ENCODE peak calls at places on chromosomes 16 and 17, in seven cellular contexts. K, J, T, Z, V, B and D are unnamed samples.

GRCh38 chr17:46772879-46773620 is 45.4 kb downstream of the WNT3 start:
- DNase-seq in V (peak), Z (no peak), J (peak), K (peak), T (no peak), B (peak), D (no peak)

GRCh38 chr17:51046527-51047384 is 73.9 kb downstream of the SPAG9 start:
- DNase-seq in Z (peak), T (peak), B (no peak), V (peak), K (no peak), J (peak), D (peak)

GRCh38 chr16:14629612-14629918 is 495 bp downstream of the PARN start:
- DNase-seq in T (no peak), K (no peak), B (no peak), J (no peak), V (peak), Z (peak), D (no peak)

GRCh38 chr16:78235168-78235800 is 135.8 kb downstream of the WWOX start:
- DNase-seq in K (peak), Z (peak), B (peak), J (peak), T (peak), V (peak), D (no peak)

GRCh38 chr17:3890082-3890892 is 2.6 kb downstream of the CAMKK1 start:
- DNase-seq in Z (peak), K (no peak), B (no peak), J (peak), V (no peak), T (peak), D (peak)

GRCh38 chr16:57377080-57377841 is 5.0 kb downstream of the CX3CL1 start:
- DNase-seq in K (no peak), T (no peak), Z (no peak), J (no peak), B (no peak), V (peak), D (no peak)

GRCh38 chr16:75805946-75806345 is 79.7 kb upstream of the CPHXL start:
- DNase-seq in K (no peak), J (no peak), V (peak), B (no peak), T (no peak), Z (no peak), D (no peak)

GRCh38 chr16:8887952-8888560 is 5.9 kb downstream of the LITAFD start:
- DNase-seq in K (no peak), B (no peak), V (no peak), J (no peak), T (peak), Z (peak), D (peak)

GRCh38 chr17:57957120-57957850 is 2.1 kb upstream of the CUEDC1 start:
- DNase-seq in Z (no peak), B (no peak), T (no peak), J (no peak), K (no peak), V (no peak), D (no peak)

GRCh38 chr17:8475820-8476219 is 40.1 kb downstream of the NDEL1 start:
- DNase-seq in J (no peak), V (no peak), T (no peak), Z (no peak), K (no peak), B (no peak), D (no peak)

GRCh38 chr16:50251375-50252081 is 14.8 kb upstream of the ADCY7 start:
- DNase-seq in T (peak), V (no peak), B (no peak), J (peak), K (no peak), Z (no peak), D (no peak)

GRCh38 chr16:10465821-10466220 is 80.0 kb downstream of the ATF7IP2 start:
- DNase-seq in Z (no peak), J (no peak), B (no peak), V (no peak), T (peak), K (no peak), D (no peak)

GRCh38 chr16:46789075-46789474 is 40.9 kb upstream of the MYLK3 start:
- DNase-seq in Z (no peak), B (no peak), T (no peak), K (no peak), J (no peak), V (no peak), D (no peak)

GRCh38 chr17:5282639-5283217 is 644 bp downstream of the RABEP1 start:
- DNase-seq in Z (peak), J (no peak), T (no peak), V (peak), K (no peak), B (no peak), D (peak)

GRCh38 chr17:39236981-39237441 is 11.3 kb upstream of the STAC2 start:
- DNase-seq in K (no peak), B (no peak), J (peak), Z (no peak), T (no peak), V (no peak), D (no peak)

GRCh38 chr17:81907219-81908145 is 3.7 kb downstream of the PCYT2 start:
- DNase-seq in B (no peak), T (no peak), K (no peak), Z (no peak), V (no peak), J (no peak), D (no peak)

GRCh38 chr17:81392909-81393654 is 2.2 kb upstream of the BAHCC1 start:
- DNase-seq in J (peak), T (peak), Z (no peak), K (no peak), V (peak), B (no peak), D (no peak)

GRCh38 chr17:6392609-6393367 is 42.1 kb downstream of the AIPL1 start:
- DNase-seq in B (no peak), J (no peak), V (no peak), T (no peak), Z (no peak), K (no peak), D (no peak)

GRCh38 chr16:67951485-67951884 is 7.6 kb upstream of the LCAT start:
- DNase-seq in B (no peak), Z (peak), K (no peak), T (no peak), J (no peak), V (no peak), D (peak)

GRCh38 chr16:907819-908218 is 63.0 kb downstream of the LMF1 start:
- DNase-seq in K (no peak), B (no peak), T (no peak), J (no peak), Z (no peak), V (no peak), D (peak)

GRCh38 chr17:73288534-73289302 is 23.1 kb downstream of the CDC42EP4 start:
- DNase-seq in B (no peak), K (no peak), T (no peak), J (no peak), V (no peak), Z (no peak), D (no peak)

GRCh38 chr17:77580956-77581355 is 377.5 kb upstream of the TNRC6C start:
- DNase-seq in V (no peak), K (no peak), J (no peak), B (no peak), Z (no peak), T (no peak), D (no peak)

GRCh38 chr17:70089513-70090148 is 14.6 kb downstream of the KCNJ16 start:
- DNase-seq in T (no peak), J (no peak), K (no peak), V (peak), Z (no peak), B (no peak), D (no peak)

GRCh38 chr17:49676276-49676868 is 1.5 kb downstream of the SPOP start:
- DNase-seq in Z (no peak), B (peak), V (peak), J (no peak), T (peak), K (peak), D (no peak)

GRCh38 chr16:55000595-55000994 is 69.9 kb downstream of the IRX5 start:
- DNase-seq in B (no peak), Z (no peak), T (peak), K (no peak), J (no peak), V (no peak), D (no peak)

GRCh38 chr17:63279498-63280230 is 166.4 kb downstream of the CYB561 start:
- DNase-seq in J (no peak), V (no peak), K (no peak), B (no peak), T (peak), Z (no peak), D (no peak)

GRCh38 chr17:63132509-63132911 is 166.5 kb downstream of the TANC2 start:
- DNase-seq in V (no peak), J (no peak), T (no peak), Z (no peak), K (no peak), B (no peak), D (no peak)

GRCh38 chr16:11700264-11701029 is 32.2 kb downstream of the SNN start:
- DNase-seq in Z (no peak), V (no peak), K (no peak), T (no peak), B (no peak), J (no peak), D (no peak)

GRCh38 chr16:15482068-15482747 is 47.8 kb downstream of the BMERB1 start:
- DNase-seq in T (peak), Z (peak), B (no peak), V (peak), J (peak), K (no peak), D (peak)

GRCh38 chr16:81137012-81137335 is 40.8 kb upstream of the GCSH start:
- DNase-seq in B (no peak), K (no peak), T (peak), J (no peak), V (no peak), Z (no peak), D (no peak)

GRCh38 chr16:88685156-88686061 is 898 bp downstream of the SNAI3 start:
- DNase-seq in J (peak), B (peak), T (peak), V (no peak), Z (no peak), K (peak), D (no peak)

GRCh38 chr16:69490707-69491324 is 66.4 kb downstream of the CYB5B start:
- DNase-seq in K (no peak), J (no peak), Z (no peak), V (no peak), B (no peak), T (no peak), D (no peak)

GRCh38 chr17:8189041-8189710 is 804 bp downstream of the BORCS6 start:
- DNase-seq in V (no peak), J (no peak), Z (no peak), B (peak), T (peak), K (no peak), D (no peak)

GRCh38 chr17:68087851-68088250 is 52.3 kb downstream of the KPNA2 start:
- DNase-seq in V (no peak), J (no peak), K (no peak), T (no peak), Z (no peak), B (no peak), D (no peak)

GRCh38 chr16:86962913-86963312 is 354.3 kb downstream of the C16orf95 start:
- DNase-seq in K (no peak), J (no peak), Z (no peak), T (no peak), V (no peak), B (no peak), D (no peak)

GRCh38 chr16:72815348-72816318 is 232.3 kb downstream of the ZFHX3 start:
- DNase-seq in V (no peak), B (no peak), J (no peak), T (no peak), Z (no peak), K (no peak), D (no peak)

GRCh38 chr17:63947711-63948330 is 15.7 kb upstream of the CD79B start:
- DNase-seq in T (no peak), K (no peak), B (no peak), V (no peak), Z (no peak), J (no peak), D (no peak)

GRCh38 chr17:81930142-81931125 is 2.9 kb upstream of the MAFG start:
- DNase-seq in B (no peak), Z (no peak), V (no peak), J (no peak), T (no peak), K (no peak), D (no peak)